ENCODE peak calls at places on chromosomes 16 and 17, in seven cellular contexts. W is AG08395, U is ACHN, I is left cardiac atrium, Z is left ventricle myocardium inferior, S is IMR-90, J is HS-5. Q is an unnamed sample.

GRCh38 chr17:27471321-27472269 is 15.3 kb downstream of the KSR1 start:
- DNase-seq in W (no peak), S (peak), U (peak), Z (no peak), J (no peak), I (no peak), Q (no peak)

GRCh38 chr16:84618428-84619102 is 687 bp upstream of the COTL1 start:
- DNase-seq in J (peak), W (peak), S (peak), U (peak), Z (no peak), I (peak), Q (peak)

GRCh38 chr16:69762843-69763556 is 868 bp downstream of the WWP2 start:
- DNase-seq in U (peak), S (peak), Z (no peak), J (no peak), I (no peak), W (peak), Q (no peak)

GRCh38 chr16:48497932-48498760 is 111.8 kb downstream of the N4BP1 start:
- DNase-seq in U (no peak), W (no peak), J (no peak), Z (no peak), S (no peak), I (no peak), Q (no peak)

GRCh38 chr16:89921131-89921698 is 1.9 kb upstream of the TUBB3 start:
- DNase-seq in W (no peak), I (no peak), S (no peak), U (no peak), J (no peak), Z (no peak), Q (no peak)

GRCh38 chr17:12599185-12599920 is 66.3 kb upstream of the MYOCD start:
- DNase-seq in I (no peak), J (no peak), S (peak), W (no peak), Z (no peak), U (no peak), Q (no peak)

GRCh38 chr16:68590201-68590994 is 51.3 kb downstream of the ZFP90 start:
- DNase-seq in J (no peak), U (peak), I (peak), S (peak), W (peak), Z (peak), Q (no peak)

GRCh38 chr16:26593700-26594099 is 473.0 kb upstream of the C16orf82 start:
- DNase-seq in U (no peak), I (no peak), W (no peak), S (no peak), J (no peak), Z (no peak), Q (no peak)

GRCh38 chr17:49214665-49215360 is 4.3 kb downstream of the ABI3 start:
- DNase-seq in J (no peak), I (no peak), W (no peak), S (no peak), U (no peak), Z (no peak), Q (no peak)

GRCh38 chr17:81097943-81098308 is 63.0 kb downstream of the BAIAP2 start:
- DNase-seq in Z (peak), I (peak), S (peak), W (peak), J (no peak), U (peak), Q (no peak)

GRCh38 chr16:57985204-57986121 is 14.5 kb upstream of the CNGB1 start:
- DNase-seq in S (no peak), Z (no peak), J (no peak), I (no peak), U (no peak), W (no peak), Q (peak)

GRCh38 chr17:43768382-43768781 is 9.8 kb upstream of the SOST start:
- DNase-seq in S (no peak), J (no peak), U (no peak), Z (peak), W (no peak), I (peak), Q (peak)

GRCh38 chr16:29738514-29738913 is 7.3 kb downstream of the C16orf54 start:
- DNase-seq in W (no peak), U (no peak), I (no peak), J (no peak), Z (no peak), S (no peak), Q (no peak)

GRCh38 chr17:74260525-74260850 is 13.5 kb upstream of the DNAI2 start:
- DNase-seq in J (no peak), I (no peak), U (no peak), S (no peak), W (no peak), Z (no peak), Q (no peak)

GRCh38 chr16:3643095-3643730 is 11.3 kb upstream of the DNASE1 start:
- DNase-seq in S (no peak), J (no peak), Z (no peak), I (no peak), U (no peak), W (no peak), Q (peak)

GRCh38 chr17:82236142-82236971 is 7.5 kb downstream of the SLC16A3 start:
- DNase-seq in Z (peak), I (peak), J (no peak), W (no peak), U (peak), S (peak), Q (no peak)

GRCh38 chr17:54849660-54850059 is 51.0 kb upstream of the TOM1L1 start:
- DNase-seq in Z (no peak), I (no peak), J (no peak), S (no peak), U (no peak), W (no peak), Q (no peak)

GRCh38 chr17:41915566-41915965 is 3.2 kb downstream of the ACLY start:
- DNase-seq in I (no peak), W (no peak), J (no peak), U (no peak), Z (no peak), S (no peak), Q (no peak)